ENCODE peak calls at places on chromosome X, in seven cellular contexts. K, H, N, E, P, T and Y are unnamed samples.

GRCh38 chrX:129833153-129834004 is 10.3 kb downstream of the ZDHHC9 start:
- DNase-seq in H (peak), P (no peak), E (no peak), T (no peak), N (no peak), K (no peak), Y (no peak)

GRCh38 chrX:146243071-146243470 is 425.4 kb downstream of the SLITRK2 start:
- DNase-seq in E (no peak), N (no peak), P (no peak), T (no peak), K (no peak), H (no peak), Y (no peak)

GRCh38 chrX:42944381-42944998 is 166.5 kb upstream of the PPP1R2C start:
- DNase-seq in E (no peak), T (no peak), N (no peak), K (peak), P (no peak), H (no peak), Y (no peak)

GRCh38 chrX:17459008-17459407 is 84.0 kb downstream of the NHS start:
- DNase-seq in N (no peak), K (no peak), H (peak), P (no peak), T (no peak), E (no peak), Y (no peak)

GRCh38 chrX:10159069-10159468 is 2.3 kb downstream of the CLCN4 start:
- DNase-seq in E (no peak), H (no peak), P (no peak), T (no peak), K (no peak), N (no peak), Y (no peak)

GRCh38 chrX:39688576-39689373 is 409.0 kb downstream of the BCOR start:
- DNase-seq in N (peak), E (peak), H (peak), P (peak), T (peak), K (peak), Y (peak)

GRCh38 chrX:109966246-109966645 is 36.7 kb upstream of the TMEM164 start:
- DNase-seq in E (no peak), H (peak), P (no peak), N (no peak), T (no peak), K (no peak), Y (no peak)

GRCh38 chrX:39477438-39478120 is 620.2 kb downstream of the BCOR start:
- DNase-seq in T (peak), K (peak), E (peak), H (no peak), P (peak), N (peak), Y (peak)

GRCh38 chrX:43655151-43655676 is 885 bp upstream of the MAOA start:
- DNase-seq in N (peak), E (peak), H (peak), P (peak), K (peak), T (peak), Y (peak)

GRCh38 chrX:100864967-100865366 is 9.2 kb downstream of the NOX1 start:
- DNase-seq in T (no peak), K (no peak), N (no peak), P (no peak), E (no peak), H (peak), Y (no peak)

GRCh38 chrX:110853610-110854009 is 58.0 kb upstream of the CHRDL1 start:
- DNase-seq in K (no peak), H (peak), T (no peak), P (peak), E (no peak), N (peak), Y (peak)

GRCh38 chrX:42821803-42822443 is 44.0 kb upstream of the PPP1R2C start:
- DNase-seq in N (no peak), P (no peak), T (no peak), E (no peak), H (no peak), K (no peak), Y (no peak)

GRCh38 chrX:48491809-48492208 is 15.8 kb downstream of the FTSJ1 start:
- DNase-seq in H (no peak), N (no peak), K (no peak), P (no peak), T (no peak), E (no peak), Y (no peak)

GRCh38 chrX:6558979-6559378 is 24.1 kb upstream of the VCX3A start:
- DNase-seq in P (no peak), H (no peak), N (no peak), E (no peak), K (no peak), T (no peak), Y (no peak)

GRCh38 chrX:151679798-151680427 is 15.3 kb upstream of the PRRG3 start:
- DNase-seq in T (no peak), N (no peak), K (no peak), E (no peak), H (no peak), P (no peak), Y (no peak)

GRCh38 chrX:8404443-8404842 is 60.2 kb upstream of the VCX3B start:
- DNase-seq in N (no peak), T (no peak), P (no peak), E (no peak), H (no peak), K (no peak), Y (peak)

GRCh38 chrX:41384041-41384705 is 50.2 kb downstream of the DDX3X start:
- DNase-seq in H (peak), N (no peak), K (peak), E (peak), T (peak), P (peak), Y (peak)

GRCh38 chrX:108312938-108313337 is 125.3 kb downstream of the COL4A6 start:
- DNase-seq in T (no peak), P (peak), N (peak), H (peak), K (no peak), E (no peak), Y (peak)

GRCh38 chrX:1451676-1452496 is 823 bp downstream of the ASMTL start:
- DNase-seq in E (no peak), H (no peak), T (no peak), P (no peak), K (peak), N (peak), Y (peak)

GRCh38 chrX:133215747-133216146 is 2.4 kb downstream of the TFDP3 start:
- DNase-seq in K (no peak), N (peak), P (peak), T (no peak), H (peak), E (no peak), Y (no peak)

GRCh38 chrX:50988649-50989048 is 78.1 kb downstream of the BMP15 start:
- DNase-seq in N (peak), K (peak), H (peak), E (no peak), P (peak), T (no peak), Y (peak)

GRCh38 chrX:133676344-133677122 is 261.2 kb upstream of the GPC4 start:
- DNase-seq in P (peak), H (no peak), N (no peak), K (no peak), T (no peak), E (no peak), Y (no peak)

GRCh38 chrX:19198448-19198847 is 76.2 kb upstream of the ADGRG2 start:
- DNase-seq in H (no peak), T (no peak), K (no peak), N (no peak), E (no peak), P (no peak), Y (no peak)

GRCh38 chrX:123809854-123810375 is 49.9 kb upstream of the XIAP start:
- DNase-seq in P (no peak), E (no peak), T (no peak), H (no peak), K (no peak), N (no peak), Y (no peak)

GRCh38 chrX:48806088-48806487 is 4.2 kb downstream of the HDAC6 start:
- DNase-seq in T (no peak), E (no peak), N (no peak), K (no peak), H (no peak), P (no peak), Y (no peak)

GRCh38 chrX:120308959-120309872 is 2.0 kb downstream of the TMEM255A start:
- DNase-seq in P (peak), T (peak), H (peak), E (peak), K (peak), N (peak), Y (no peak)

GRCh38 chrX:9677098-9677739 is 88.4 kb downstream of the GPR143 start:
- DNase-seq in N (no peak), H (no peak), E (peak), T (no peak), K (peak), P (no peak), Y (no peak)

GRCh38 chrX:151754042-151754419 is 19.5 kb downstream of the CNGA2 start:
- DNase-seq in T (no peak), N (no peak), P (peak), H (peak), K (no peak), E (no peak), Y (no peak)

GRCh38 chrX:3271485-3272186 is 74.8 kb downstream of the MXRA5 start:
- DNase-seq in T (no peak), P (peak), E (no peak), K (no peak), H (peak), N (no peak), Y (peak)

GRCh38 chrX:73825569-73825968 is 262.6 kb downstream of the CHIC1 start:
- DNase-seq in K (no peak), E (no peak), N (no peak), T (no peak), P (no peak), H (no peak), Y (no peak)

GRCh38 chrX:47234583-47234982 is 1.8 kb downstream of the USP11 start:
- DNase-seq in E (no peak), H (no peak), T (no peak), P (no peak), K (no peak), N (no peak), Y (no peak)

GRCh38 chrX:23786268-23786815 is 3.4 kb downstream of the SAT1 start:
- DNase-seq in P (no peak), N (no peak), K (no peak), T (no peak), H (no peak), E (no peak), Y (no peak)

GRCh38 chrX:39915596-39915995 is 182.2 kb downstream of the BCOR start:
- DNase-seq in T (peak), K (no peak), P (no peak), E (no peak), H (no peak), N (no peak), Y (no peak)

GRCh38 chrX:38774249-38774648 is 27.0 kb upstream of the MID1IP1 start:
- DNase-seq in E (no peak), K (no peak), T (no peak), H (no peak), N (no peak), P (no peak), Y (no peak)